ENCODE peak calls at places on chromosomes 5 and 9, in eight cellular contexts. R is cardiac muscle cell, A is psoas muscle, K is mammary epithelial cell, U is prostate gland, I is fibroblast of lung, N is colonic mucosa, G is transverse colon. S is an unnamed sample.

GRCh38 chr5:115428676-115429075 is 115.9 kb downstream of the FEM1C start:
- DNase-seq in R (no peak), A (no peak), K (no peak), U (no peak), I (no peak), N (no peak), G (no peak), S (no peak)

GRCh38 chr5:60340965-60341471 is 358.9 kb downstream of the DEPDC1B start:
- DNase-seq in R (no peak), A (no peak), K (no peak), U (no peak), I (no peak), N (no peak), G (no peak), S (no peak)

GRCh38 chr9:123655681-123656423 is 274.1 kb downstream of the DENND1A start:
- DNase-seq in R (no peak), A (no peak), K (no peak), U (no peak), I (no peak), N (no peak), G (no peak), S (no peak)

GRCh38 chr9:131432597-131433301 is 38.9 kb downstream of the PRRC2B start:
- DNase-seq in R (no peak), A (no peak), K (peak; percentile 51), U (no peak), I (peak; percentile 93), N (no peak), G (no peak), S (no peak)

GRCh38 chr9:81771606-81772005 is 82.3 kb upstream of the TLE1 start:
- DNase-seq in R (no peak), A (no peak), K (no peak), U (no peak), I (peak; percentile 39), N (no peak), G (no peak), S (no peak)

GRCh38 chr5:175252234-175252805 is 191.7 kb downstream of the DRD1 start:
- DNase-seq in R (no peak), A (no peak), K (no peak), U (no peak), I (no peak), N (no peak), G (no peak), S (no peak)

GRCh38 chr9:76902395-76902794 is 3.5 kb downstream of the PRUNE2 start:
- DNase-seq in R (no peak), A (no peak), K (no peak), U (no peak), I (no peak), N (no peak), G (no peak), S (no peak)

GRCh38 chr5:62550103-62550502 is 28.5 kb upstream of the LRRC70 start:
- DNase-seq in R (no peak), A (no peak), K (no peak), U (no peak), I (no peak), N (no peak), G (no peak), S (no peak)

GRCh38 chr5:56833325-56833724 is 18.0 kb downstream of the MAP3K1 start:
- DNase-seq in R (peak; percentile 34), A (no peak), K (no peak), U (no peak), I (no peak), N (no peak), G (no peak), S (peak; percentile 20)

DNA sequence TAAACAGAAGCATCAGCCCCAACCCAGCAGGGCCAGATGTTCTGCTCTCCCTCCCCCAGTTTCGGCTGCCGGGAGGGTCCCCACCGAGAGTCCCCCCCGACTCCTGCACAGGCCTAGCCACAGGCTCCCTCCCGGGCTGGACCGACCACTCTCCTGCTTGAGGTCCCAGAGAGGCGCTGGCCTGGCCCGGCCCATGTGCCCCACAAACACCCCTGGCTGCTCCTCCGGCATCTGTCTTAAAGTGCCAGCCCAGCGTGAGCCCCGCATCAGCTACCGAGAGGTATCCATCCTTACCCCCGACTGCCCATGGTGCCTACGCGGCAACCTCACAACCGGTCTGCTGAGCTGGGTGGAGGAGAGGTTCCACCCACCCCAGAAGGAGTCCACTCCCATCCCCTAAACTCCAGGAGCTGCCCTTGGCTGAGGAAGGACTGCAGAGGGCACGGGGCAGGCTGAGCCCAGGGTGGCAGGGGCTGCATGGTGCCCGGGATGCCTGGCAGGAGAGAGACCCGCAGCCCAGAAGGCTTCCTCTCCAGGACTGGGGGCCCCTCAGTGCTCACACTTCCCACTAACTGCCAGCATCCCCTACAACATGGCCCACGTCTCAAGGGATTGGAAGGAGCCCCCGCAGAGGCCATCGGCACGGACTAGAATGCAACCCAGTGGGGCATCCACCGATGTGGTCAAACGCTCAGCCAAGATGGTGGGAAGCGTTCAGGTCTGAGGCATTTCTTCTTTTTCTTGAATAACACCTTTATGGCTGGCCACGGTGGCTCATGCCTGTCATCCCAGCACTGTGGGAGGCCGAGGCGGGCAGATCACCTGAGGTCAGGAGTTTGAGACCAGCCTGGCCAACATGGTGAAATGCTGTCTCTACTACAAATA is 15.6 kb upstream of the EGFL7 start:
- DNase-seq in R (no peak), A (no peak), K (no peak), U (no peak), I (no peak), N (no peak), G (no peak), S (no peak)
- H3K4me3 ChIP-seq in R (no peak overlapping the region), A (peak overlapping the region; percentile 63), K (no peak overlapping the region), U (no peak overlapping the region), I (no peak overlapping the region), N (no peak overlapping the region), G (no peak overlapping the region), S (no peak overlapping the region)

DNA sequence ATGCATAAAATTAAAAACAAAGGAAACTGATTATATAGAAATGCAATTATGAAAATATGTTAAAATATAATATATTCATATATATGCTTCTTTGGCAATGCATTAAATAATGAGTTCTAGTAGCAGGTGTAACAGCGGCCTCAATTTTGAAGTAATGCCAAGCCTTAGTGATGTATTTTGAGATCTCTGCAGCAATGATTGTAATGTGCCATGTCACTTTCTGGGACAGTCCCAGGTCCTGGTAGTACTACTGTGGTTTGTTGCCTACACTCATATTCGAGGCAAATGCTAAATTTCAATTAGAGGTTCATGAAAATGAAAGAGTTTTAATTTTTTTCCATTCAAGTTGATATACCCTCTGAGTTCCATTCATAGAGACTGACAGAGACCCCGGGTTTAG is 75.8 kb upstream of the ORM1 start:
- DNase-seq in R (no peak), A (no peak), K (no peak), U (no peak), I (no peak), N (no peak), G (no peak), S (no peak)
- H3K36me3 ChIP-seq in R (no peaks in the 10 kb centered on the region), A (no peaks in the 10 kb centered on the region), K (no peaks in the 10 kb centered on the region), U (no peaks in the 10 kb centered on the region), I (no peaks in the 10 kb centered on the region), N (no peaks in the 10 kb centered on the region), G (no peaks in the 10 kb centered on the region), S (no peaks in the 10 kb centered on the region)

DNA sequence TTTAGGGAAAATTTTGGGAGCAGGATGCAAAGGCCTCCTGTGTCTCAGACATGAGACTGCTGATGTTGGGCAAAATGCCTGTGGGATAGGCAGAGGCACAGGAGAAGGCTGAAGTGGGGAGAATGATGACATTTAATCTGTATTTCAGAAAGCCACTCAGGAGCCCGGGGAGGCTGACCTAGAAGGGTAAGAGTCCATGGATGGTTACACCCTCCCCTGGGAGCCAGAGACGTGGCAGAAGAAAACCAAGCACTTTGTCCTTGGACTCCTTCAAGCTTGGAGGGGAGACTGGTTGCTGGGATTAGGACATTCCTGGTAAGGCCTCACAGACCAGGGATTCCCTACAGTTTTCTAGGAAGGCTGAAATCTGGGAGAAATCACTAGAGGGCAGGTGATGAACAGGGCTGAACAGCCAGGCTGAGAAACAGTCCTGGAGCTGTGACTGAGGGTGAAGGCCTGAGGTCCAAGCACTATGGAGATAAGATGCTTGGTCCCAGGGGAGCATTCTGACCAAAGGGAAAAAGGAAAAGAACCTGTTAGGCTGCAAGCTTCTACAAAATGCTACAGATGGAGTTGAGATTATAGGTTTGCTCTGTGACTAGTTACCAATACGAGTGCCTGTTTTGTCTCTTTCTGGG is 312.1 kb upstream of the PANK3 start:
- DNase-seq in R (no peak), A (no peak), K (no peak), U (no peak), I (no peak), N (no peak), G (no peak), S (no peak)
- H3K27me3 ChIP-seq in R (no peaks in the 10 kb centered on the region), A (no peaks in the 10 kb centered on the region), K (no peaks in the 10 kb centered on the region), U (no peaks in the 10 kb centered on the region), I (no peaks in the 10 kb centered on the region), N (no peaks in the 10 kb centered on the region), G (no peaks in the 10 kb centered on the region), S (no peaks in the 10 kb centered on the region)

GRCh38 chr9:95351051-95351450 is 33.5 kb upstream of the FANCC start:
- DNase-seq in R (no peak), A (no peak), K (no peak), U (no peak), I (no peak), N (no peak), G (no peak), S (peak; percentile 23)

GRCh38 chr9:95344735-95345134 is 27.2 kb upstream of the FANCC start:
- DNase-seq in R (no peak), A (no peak), K (no peak), U (no peak), I (no peak), N (no peak), G (no peak), S (no peak)

GRCh38 chr9:95350266-95350665 is 32.8 kb upstream of the FANCC start:
- DNase-seq in R (no peak), A (no peak), K (no peak), U (no peak), I (no peak), N (no peak), G (no peak), S (peak; percentile 34)

GRCh38 chr9:95346021-95346420 is 28.5 kb upstream of the FANCC start:
- DNase-seq in R (no peak), A (no peak), K (no peak), U (no peak), I (no peak), N (no peak), G (no peak), S (no peak)

DNA sequence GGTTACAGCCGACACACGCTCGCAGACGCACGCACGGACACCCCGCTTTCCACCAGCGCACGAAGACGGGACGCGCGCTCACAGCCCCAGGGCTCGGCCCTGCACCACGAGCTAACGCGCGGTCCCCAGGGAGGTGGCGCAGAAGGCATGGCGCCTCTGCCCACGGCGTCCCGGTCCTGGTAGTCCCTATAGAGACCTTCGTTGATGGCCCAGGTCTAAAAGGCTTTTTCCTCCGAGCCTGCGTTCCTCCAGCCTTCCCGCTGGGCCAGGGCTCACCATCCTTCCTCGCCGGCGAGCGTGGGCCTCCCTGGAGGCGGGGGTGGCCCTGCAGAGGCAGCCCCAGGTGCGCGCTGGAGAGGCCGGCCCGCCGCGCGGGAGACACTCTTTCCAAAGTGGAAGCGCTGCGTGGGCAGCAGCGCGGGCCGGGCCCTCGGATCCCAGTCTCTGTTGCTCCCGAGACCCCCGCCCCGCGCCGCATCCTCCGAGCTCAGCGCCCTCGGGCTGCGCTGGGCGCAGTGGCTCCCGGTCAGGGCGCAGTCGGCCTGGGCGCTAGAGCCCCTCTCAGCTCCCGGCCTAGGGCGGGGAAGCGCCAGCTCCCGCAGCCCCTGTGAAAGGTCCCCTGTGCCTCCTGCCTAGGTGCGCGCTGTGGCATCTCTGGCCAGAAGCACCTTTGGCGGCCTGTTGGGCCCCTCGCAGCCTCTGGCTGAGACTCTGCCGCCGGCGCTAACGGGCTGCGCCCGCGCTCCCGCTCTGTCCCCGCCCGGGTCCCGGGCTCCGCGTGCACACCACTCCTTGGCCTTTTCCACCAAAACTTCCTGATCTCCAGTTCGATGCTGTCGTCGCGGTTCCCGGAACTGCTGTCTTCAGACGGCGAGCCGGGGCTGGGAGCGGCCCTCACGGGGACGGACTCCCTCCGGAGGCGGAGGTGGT is 31.9 kb upstream of the FANCC start:
- DNase-seq in R (peak; percentile 9), A (no peak), K (no peak), U (no peak), I (no peak), N (no peak), G (no peak), S (peak; percentile 82)
- H3K4me3 ChIP-seq in R (peak overlapping the region; percentile 22), A (peak overlapping the region; percentile 42), K (peak overlapping the region; percentile 11), U (peak overlapping the region; percentile 5), I (no peak overlapping the region), N (peak overlapping the region; percentile 30), G (no peak overlapping the region), S (peak overlapping the region; percentile 56)